ENCODE peak calls at places on chromosomes 5 and 9, in four cellular contexts. One of them, this sample, is unnamed.

GRCh38 chr5:81779125-81779934 is 28.4 kb upstream of the SSBP2 start:
- DNase-seq in myocyte: peak
- DNase-seq in LHCN-M2: peak
- DNase-seq in AG08396: peak
- DNase-seq in this sample: no peak

GRCh38 chr5:53944981-53945380 is 365.4 kb downstream of the ARL15 start:
- DNase-seq in myocyte: no peak
- DNase-seq in LHCN-M2: no peak
- DNase-seq in AG08396: no peak
- DNase-seq in this sample: no peak

GRCh38 chr9:123763910-123764588 is 165.9 kb downstream of the DENND1A start:
- DNase-seq in myocyte: peak
- DNase-seq in LHCN-M2: peak
- DNase-seq in AG08396: peak
- DNase-seq in this sample: no peak

GRCh38 chr9:89949116-89949515 is 344.3 kb downstream of the GADD45G start:
- DNase-seq in myocyte: no peak
- DNase-seq in LHCN-M2: no peak
- DNase-seq in AG08396: no peak
- DNase-seq in this sample: no peak

GRCh38 chr9:132026932-132027585 is 52.6 kb downstream of the MED27 start:
- DNase-seq in myocyte: no peak
- DNase-seq in LHCN-M2: no peak
- DNase-seq in AG08396: peak
- DNase-seq in this sample: peak

GRCh38 chr5:74109344-74109743 is 483.3 kb downstream of the ARHGEF28 start:
- DNase-seq in myocyte: no peak
- DNase-seq in LHCN-M2: no peak
- DNase-seq in AG08396: no peak
- DNase-seq in this sample: peak

GRCh38 chr5:154288145-154288544 is 97.6 kb downstream of the GALNT10 start:
- DNase-seq in myocyte: no peak
- DNase-seq in LHCN-M2: no peak
- DNase-seq in AG08396: peak
- DNase-seq in this sample: no peak

GRCh38 chr9:30943446-30944232 is 1440.8 kb upstream of the ACO1 start:
- DNase-seq in myocyte: no peak
- DNase-seq in LHCN-M2: no peak
- DNase-seq in AG08396: no peak
- DNase-seq in this sample: no peak

GRCh38 chr5:61048534-61048933 is 103.5 kb downstream of the NDUFAF2 start:
- DNase-seq in myocyte: no peak
- DNase-seq in LHCN-M2: peak
- DNase-seq in AG08396: peak
- DNase-seq in this sample: no peak

GRCh38 chr5:151580239-151580638 is 10.9 kb downstream of the FAT2 start:
- DNase-seq in myocyte: no peak
- DNase-seq in LHCN-M2: no peak
- DNase-seq in AG08396: no peak
- DNase-seq in this sample: no peak

GRCh38 chr5:88826959-88827585 is 55.9 kb downstream of the MEF2C start:
- DNase-seq in myocyte: peak
- DNase-seq in LHCN-M2: peak
- DNase-seq in AG08396: peak
- DNase-seq in this sample: no peak

GRCh38 chr5:389197-389821 is 53.7 kb upstream of the EXOC3 start:
- DNase-seq in myocyte: no peak
- DNase-seq in LHCN-M2: no peak
- DNase-seq in AG08396: no peak
- DNase-seq in this sample: no peak

GRCh38 chr9:120873512-120873911 is 3.5 kb downstream of the PHF19 start:
- DNase-seq in myocyte: no peak
- DNase-seq in LHCN-M2: no peak
- DNase-seq in AG08396: no peak
- DNase-seq in this sample: no peak

GRCh38 chr9:114196924-114197570 is 41.7 kb downstream of the COL27A1 start:
- DNase-seq in myocyte: no peak
- DNase-seq in LHCN-M2: no peak
- DNase-seq in AG08396: no peak
- DNase-seq in this sample: no peak

GRCh38 chr9:16622541-16622940 is 247.9 kb downstream of the BNC2 start:
- DNase-seq in myocyte: no peak
- DNase-seq in LHCN-M2: no peak
- DNase-seq in AG08396: no peak
- DNase-seq in this sample: no peak

GRCh38 chr9:112074250-112075008 is 100.7 kb downstream of the SUSD1 start:
- DNase-seq in myocyte: peak
- DNase-seq in LHCN-M2: peak
- DNase-seq in AG08396: peak
- DNase-seq in this sample: peak

GRCh38 chr9:109440797-109441287 is 57.3 kb downstream of the PTPN3 start:
- DNase-seq in myocyte: peak
- DNase-seq in LHCN-M2: peak
- DNase-seq in AG08396: peak
- DNase-seq in this sample: peak

GRCh38 chr9:4011062-4011461 is 288.8 kb downstream of the GLIS3 start:
- DNase-seq in myocyte: peak
- DNase-seq in LHCN-M2: peak
- DNase-seq in AG08396: no peak
- DNase-seq in this sample: no peak

GRCh38 chr5:24222866-24223265 is 421.9 kb downstream of the CDH10 start:
- DNase-seq in myocyte: no peak
- DNase-seq in LHCN-M2: no peak
- DNase-seq in AG08396: no peak
- DNase-seq in this sample: no peak

GRCh38 chr5:132807163-132807838 is 5.8 kb upstream of the SOWAHA start:
- DNase-seq in myocyte: peak
- DNase-seq in LHCN-M2: peak
- DNase-seq in AG08396: no peak
- DNase-seq in this sample: peak

GRCh38 chr5:143932584-143932983 is 120.6 kb downstream of the HMHB1 start:
- DNase-seq in myocyte: no peak
- DNase-seq in LHCN-M2: no peak
- DNase-seq in AG08396: no peak
- DNase-seq in this sample: no peak

GRCh38 chr5:134406390-134406789 is 5.3 kb downstream of the CDKN2AIPNL start:
- DNase-seq in myocyte: no peak
- DNase-seq in LHCN-M2: peak
- DNase-seq in AG08396: peak
- DNase-seq in this sample: peak

GRCh38 chr5:102933300-102933699 is 178.2 kb downstream of the PAM start:
- DNase-seq in myocyte: no peak
- DNase-seq in LHCN-M2: no peak
- DNase-seq in AG08396: no peak
- DNase-seq in this sample: no peak

GRCh38 chr9:77807295-77807694 is 159.2 kb upstream of the GNA14 start:
- DNase-seq in myocyte: peak
- DNase-seq in LHCN-M2: peak
- DNase-seq in AG08396: peak
- DNase-seq in this sample: peak

GRCh38 chr9:30799527-30800101 is 1584.8 kb upstream of the ACO1 start:
- DNase-seq in myocyte: no peak
- DNase-seq in LHCN-M2: no peak
- DNase-seq in AG08396: no peak
- DNase-seq in this sample: no peak

GRCh38 chr5:134917070-134917831 is 12.3 kb downstream of the PCBD2 start:
- DNase-seq in myocyte: no peak
- DNase-seq in LHCN-M2: no peak
- DNase-seq in AG08396: no peak
- DNase-seq in this sample: no peak

GRCh38 chr5:152329896-152330295 is 75.2 kb downstream of the NMUR2 start:
- DNase-seq in myocyte: no peak
- DNase-seq in LHCN-M2: no peak
- DNase-seq in AG08396: no peak
- DNase-seq in this sample: no peak

GRCh38 chr9:117464941-117465616 is 50.2 kb upstream of the ASTN2 start:
- DNase-seq in myocyte: peak
- DNase-seq in LHCN-M2: peak
- DNase-seq in AG08396: no peak
- DNase-seq in this sample: peak

GRCh38 chr9:87651431-87651830 is 74.5 kb upstream of the CTSL start:
- DNase-seq in myocyte: no peak
- DNase-seq in LHCN-M2: no peak
- DNase-seq in AG08396: no peak
- DNase-seq in this sample: no peak

GRCh38 chr9:36080519-36080918 is 43.8 kb downstream of the RECK start:
- DNase-seq in myocyte: no peak
- DNase-seq in LHCN-M2: no peak
- DNase-seq in AG08396: no peak
- DNase-seq in this sample: no peak

GRCh38 chr5:164053123-164053522 is 547.7 kb downstream of the MAT2B start:
- DNase-seq in myocyte: no peak
- DNase-seq in LHCN-M2: no peak
- DNase-seq in AG08396: no peak
- DNase-seq in this sample: no peak

GRCh38 chr5:173628501-173628900 is 12.1 kb upstream of the BOD1 start:
- DNase-seq in myocyte: no peak
- DNase-seq in LHCN-M2: no peak
- DNase-seq in AG08396: no peak
- DNase-seq in this sample: no peak

GRCh38 chr9:30039712-30040111 is 2344.7 kb upstream of the ACO1 start:
- DNase-seq in myocyte: no peak
- DNase-seq in LHCN-M2: no peak
- DNase-seq in AG08396: no peak
- DNase-seq in this sample: no peak

GRCh38 chr5:14687023-14687665 is 22.6 kb downstream of the OTULIN start:
- DNase-seq in myocyte: peak
- DNase-seq in LHCN-M2: no peak
- DNase-seq in AG08396: peak
- DNase-seq in this sample: no peak

GRCh38 chr9:20640331-20641187 is 18.3 kb upstream of the MLLT3 start:
- DNase-seq in myocyte: peak
- DNase-seq in LHCN-M2: peak
- DNase-seq in AG08396: no peak
- DNase-seq in this sample: peak